ENCODE peak calls at places on chromosome 14, in ten cellular contexts. Y is astrocyte; R is neuronal stem cell; J is effector memory CD4-positive, alpha-beta T cell; F is psoas muscle; T is gastrocnemius medialis; L is IMR-90; W is mammary epithelial cell; C is fibroblast of lung; A is CD8-positive, alpha-beta T cell. H is an unnamed sample. For H3K4me1, the result is how much of the 10 kb centered on the place peaks cover.

GRCh38 chr14:51653096-51653814 is 1.5 kb downstream of the FRMD6 start:
- DNase-seq in Y (peak), R (no peak), J (no peak), F (no peak), T (no peak), L (peak), W (peak), C (peak), A (no peak), H (peak)

GRCh38 chr14:21987937-21988336 is 314.3 kb upstream of the OR4E1 start:
- DNase-seq in Y (no peak), R (peak), J (no peak), F (no peak), T (no peak), L (peak), W (peak), C (no peak), A (no peak), H (no peak)

GRCh38 chr14:36281309-36281708 is 39.1 kb downstream of the MBIP start:
- DNase-seq in Y (no peak), R (no peak), J (no peak), F (no peak), T (no peak), L (no peak), W (no peak), C (no peak), A (no peak), H (no peak)

GRCh38 chr14:36580856-36581831 is 1.3 kb downstream of the NKX2-8 start:
- DNase-seq in Y (peak), R (no peak), J (no peak), F (peak), T (no peak), L (peak), W (peak), C (peak), A (no peak), H (no peak)

GRCh38 chr14:104826858-104827172 is 25.9 kb downstream of the ZBTB42 start:
- DNase-seq in Y (no peak), R (peak), J (no peak), F (no peak), T (no peak), L (no peak), W (no peak), C (no peak), A (no peak), H (no peak)

GRCh38 chr14:86091811-86092210 is 561.9 kb downstream of the FLRT2 start:
- DNase-seq in Y (no peak), R (no peak), J (no peak), F (no peak), T (no peak), L (peak), W (peak), C (no peak), A (no peak), H (no peak)

GRCh38 chr14:96203635-96204034 is 1.0 kb upstream of the BDKRB2 start:
- DNase-seq in Y (no peak), R (no peak), J (no peak), F (no peak), T (no peak), L (peak), W (peak), C (peak), A (no peak), H (no peak)

GRCh38 chr14:62301911-62302310 is 539.7 kb downstream of the SNAPC1 start:
- DNase-seq in Y (peak), R (no peak), J (no peak), F (no peak), T (no peak), L (peak), W (peak), C (peak), A (no peak), H (no peak)

GRCh38 chr14:35747379-35747778 is 61.7 kb downstream of the RALGAPA1 start:
- DNase-seq in Y (peak), R (no peak), J (no peak), F (no peak), T (no peak), L (peak), W (no peak), C (peak), A (no peak), H (no peak)

GRCh38 chr14:84209021-84209420 is 1320.9 kb upstream of the FLRT2 start:
- DNase-seq in Y (no peak), R (no peak), J (no peak), F (no peak), T (no peak), L (no peak), W (no peak), C (no peak), A (no peak), H (no peak)

GRCh38 chr14:84202486-84202885 is 1327.5 kb upstream of the FLRT2 start:
- DNase-seq in Y (peak), R (peak), J (no peak), F (no peak), T (no peak), L (no peak), W (no peak), C (peak), A (no peak), H (no peak)

GRCh38 chr14:84208451-84208850 is 1321.5 kb upstream of the FLRT2 start:
- DNase-seq in Y (no peak), R (no peak), J (no peak), F (no peak), T (no peak), L (no peak), W (no peak), C (no peak), A (no peak), H (no peak)
- H3K27ac ChIP-seq in Y (no peak), R (no peak), J (no peak), F (no peak), T (no peak), L (no peak), W (no peak), C (no peak), A (no peak), H (no peak)

DNA sequence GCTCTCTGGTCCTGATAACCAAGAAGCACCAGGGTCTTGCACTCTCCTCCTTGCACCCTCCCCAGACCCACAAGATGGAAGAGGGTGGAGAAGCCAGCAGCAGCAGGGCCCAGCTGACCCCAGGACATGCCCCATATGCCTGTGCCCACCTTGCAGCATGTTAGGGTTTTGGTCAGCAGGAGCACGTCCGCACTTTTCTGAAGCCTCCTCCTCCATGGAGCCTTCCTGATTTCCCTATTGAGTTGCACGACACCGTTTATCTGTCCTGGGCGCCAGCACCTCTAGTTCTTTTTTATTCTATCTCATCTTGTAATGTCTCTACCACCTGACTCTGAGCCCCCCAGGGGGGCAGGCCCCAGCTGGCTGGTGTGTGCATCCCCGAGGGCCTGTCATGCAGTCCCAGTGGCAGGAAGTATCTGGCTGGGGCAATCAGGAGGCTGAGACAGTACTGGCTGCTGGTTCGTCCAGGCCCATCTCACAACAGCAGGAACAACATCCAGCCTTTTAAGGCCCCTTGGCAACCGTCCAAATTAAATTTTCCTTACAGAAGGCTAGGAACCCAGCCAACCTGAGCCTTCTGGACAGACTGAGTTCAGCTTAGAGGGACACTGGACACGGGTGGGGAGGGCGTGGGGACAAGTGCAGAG is 39.6 kb downstream of the CCDC85C start:
- DNase-seq in Y (peak), R (no peak), J (no peak), F (no peak), T (no peak), L (peak), W (no peak), C (peak), A (no peak), H (no peak)
- H3K4me1 ChIP-seq in Y (half or more), R (half or more), J (under half), F (under half), T (under half), L (under half), W (under half), C (under half), A (under half), H (half or more)

DNA sequence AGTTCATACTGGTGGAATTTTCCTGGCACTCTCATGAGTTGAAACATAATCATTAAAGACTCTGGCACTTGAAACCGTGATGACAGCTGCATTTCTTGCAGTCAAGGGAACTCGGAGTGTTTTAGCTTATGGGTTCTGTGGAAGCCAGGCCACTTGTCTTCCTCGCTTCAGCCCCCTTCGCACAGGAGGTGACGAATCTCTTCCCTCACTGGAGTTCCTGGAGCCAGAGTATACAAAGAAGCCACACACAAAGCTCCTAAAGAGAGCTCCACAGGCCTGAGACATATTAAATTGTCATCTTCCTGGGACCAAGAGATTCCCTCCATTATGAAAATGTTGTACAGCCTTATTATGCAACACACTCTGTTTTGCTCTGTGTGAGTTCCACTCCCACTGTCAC is 964.1 kb downstream of the TMEM121 start:
- DNase-seq in Y (no peak), R (no peak), J (no peak), F (no peak), T (no peak), L (no peak), W (no peak), C (no peak), A (no peak), H (no peak)
- H3K27ac ChIP-seq in Y (no peak), R (no peak), J (no peak), F (no peak), T (no peak), L (no peak), W (no peak), C (no peak), A (no peak), H (no peak)

DNA sequence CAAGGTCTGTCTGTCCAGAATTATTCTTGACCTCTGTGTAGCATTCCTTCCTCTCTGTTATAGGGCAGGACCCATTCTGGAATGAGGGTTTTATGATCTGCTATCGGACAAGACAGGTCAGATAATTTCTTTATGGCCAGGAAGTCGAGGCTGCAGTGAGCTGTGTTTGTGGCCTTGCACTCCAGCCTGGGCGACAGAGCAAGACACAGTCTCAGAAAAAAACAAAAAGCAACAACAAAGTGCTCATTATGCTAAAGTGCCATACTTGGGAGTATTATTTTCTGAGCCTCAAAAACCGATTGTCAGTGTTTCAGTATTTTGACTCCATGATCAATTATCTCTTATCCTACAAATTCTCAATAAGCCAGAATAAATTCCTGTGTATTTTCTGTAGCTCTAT is 4.1 kb downstream of the CIPC start:
- DNase-seq in Y (no peak), R (no peak), J (no peak), F (no peak), T (no peak), L (no peak), W (no peak), C (no peak), A (no peak), H (no peak)
- H3K4me1 ChIP-seq in Y (under half), R (under half), J (under half), F (half or more), T (half or more), L (under half), W (under half), C (under half), A (under half), H (under half)

GRCh38 chr14:91363776-91364523 is 53.7 kb downstream of the CCDC88C start:
- DNase-seq in Y (no peak), R (no peak), J (no peak), F (no peak), T (no peak), L (no peak), W (no peak), C (no peak), A (no peak), H (no peak)
- H3K27ac ChIP-seq in Y (no peak), R (no peak), J (peak), F (no peak), T (no peak), L (no peak), W (no peak), C (no peak), A (no peak), H (peak)

GRCh38 chr14:68819260-68819691 is 26.4 kb upstream of the ZFP36L1 start:
- DNase-seq in Y (peak), R (no peak), J (peak), F (no peak), T (no peak), L (peak), W (peak), C (peak), A (no peak), H (no peak)
- H3K4me1 ChIP-seq in Y (under half), R (under half), J (half or more), F (under half), T (under half), L (under half), W (under half), C (under half), A (under half), H (under half)

GRCh38 chr14:91866061-91866460 is 1.3 kb downstream of the TC2N start:
- DNase-seq in Y (peak), R (no peak), J (no peak), F (no peak), T (no peak), L (no peak), W (peak), C (peak), A (no peak), H (no peak)
- H3K27ac ChIP-seq in Y (no peak), R (no peak), J (peak), F (no peak), T (no peak), L (no peak), W (no peak), C (no peak), A (peak), H (no peak)

GRCh38 chr14:78324353-78324752 is 154.2 kb downstream of the NRXN3 start:
- DNase-seq in Y (no peak), R (no peak), J (no peak), F (no peak), T (no peak), L (no peak), W (peak), C (no peak), A (no peak), H (no peak)
- H3K4me1 ChIP-seq in Y (under half), R (under half), J (under half), F (under half), T (under half), L (under half), W (under half), C (under half), A (under half), H (under half)

H was measured in Panc1.